ENCODE peak calls at places on chromosomes 16 and 17, in five cellular contexts. H is NB4, V is Right ventricle myocardium superior, B is B cell, J is retina. P is an unnamed sample.

GRCh38 chr17:68771867-68772515 is 170.8 kb upstream of the FAM20A start:
- DNase-seq in H (peak), V (no peak), B (no peak), J (peak), P (peak)

GRCh38 chr16:87850009-87851006 is 19.0 kb downstream of the SLC7A5 start:
- DNase-seq in H (peak), V (peak), B (peak), J (peak), P (peak)

GRCh38 chr17:47961406-47961805 is 3.7 kb upstream of the PRR15L start:
- DNase-seq in H (no peak), V (no peak), B (no peak), J (no peak), P (no peak)

GRCh38 chr17:75404223-75404738 is 1.2 kb downstream of the GRB2 start:
- DNase-seq in H (peak), V (peak), B (peak), J (peak), P (peak)

GRCh38 chr17:7562208-7562605 is 488 bp downstream of the SENP3 start:
- DNase-seq in H (no peak), V (no peak), B (no peak), J (no peak), P (no peak)

GRCh38 chr17:55437165-55437605 is 15.6 kb upstream of the MMD start:
- DNase-seq in H (peak), V (no peak), B (peak), J (peak), P (peak)

GRCh38 chr17:78013683-78014467 is 55.4 kb downstream of the TNRC6C start:
- DNase-seq in H (peak), V (no peak), B (peak), J (peak), P (peak)

GRCh38 chr17:49187301-49187700 is 23.1 kb downstream of the GNGT2 start:
- DNase-seq in H (no peak), V (no peak), B (no peak), J (no peak), P (no peak)

GRCh38 chr17:1629647-1630310 is 1.1 kb upstream of the SLC43A2 start:
- DNase-seq in H (peak), V (peak), B (peak), J (peak), P (peak)

GRCh38 chr17:83155128-83156081 is 76.0 kb downstream of the METRNL start:
- DNase-seq in H (peak), V (peak), B (no peak), J (no peak), P (peak)

GRCh38 chr17:36947922-36948716 is 635 bp upstream of the AATF start:
- DNase-seq in H (peak), V (no peak), B (no peak), J (no peak), P (peak)

GRCh38 chr17:47800686-47801085 is 20.9 kb downstream of the OSBPL7 start:
- DNase-seq in H (no peak), V (no peak), B (no peak), J (no peak), P (no peak)

GRCh38 chr17:79042421-79043190 is 18.6 kb downstream of the C1QTNF1 start:
- DNase-seq in H (peak), V (peak), B (peak), J (peak), P (peak)

GRCh38 chr17:46984341-46984740 is 5.3 kb upstream of the RPRML start:
- DNase-seq in H (no peak), V (no peak), B (no peak), J (no peak), P (no peak)

GRCh38 chr16:11977206-11978041 is 890 bp downstream of the SNX29 start:
- DNase-seq in H (no peak), V (no peak), B (no peak), J (no peak), P (no peak)

GRCh38 chr16:29230671-29231091 is 175.8 kb downstream of the NPIPB11 start:
- DNase-seq in H (no peak), V (no peak), B (no peak), J (peak), P (no peak)

GRCh38 chr17:31404028-31404949 is 12.8 kb downstream of the RAB11FIP4 start:
- DNase-seq in H (peak), V (no peak), B (no peak), J (no peak), P (peak)

P was measured in MV-4-11.